ENCODE peak calls at places on chromosomes 5 and 9, in ten cellular contexts. N is fibroblast of lung, A is left lung, V is MG63, F is GM13976, U is NCI-H1092 treated with DMSO at 0.1 percent for 48 hours, M is nephron progenitor cell, T is fibroblast of mammary gland, B is LHCN-M2, E is nucleus accumbens. I is an unnamed sample.

GRCh38 chr5:40464461-40464860 is 215.3 kb upstream of the PTGER4 start:
- DNase-seq in V (no peak), N (peak), B (peak), T (peak), F (no peak), U (no peak), A (no peak), E (no peak), M (no peak), I (no peak)

GRCh38 chr5:103243665-103244064 is 14.9 kb upstream of the MACIR start:
- DNase-seq in A (no peak), T (no peak), B (peak), V (no peak), M (no peak), N (peak), E (no peak), U (no peak), F (no peak), I (no peak)

GRCh38 chr9:96554801-96555566 is 64.7 kb downstream of the CDC14B start:
- DNase-seq in U (no peak), B (peak), F (no peak), A (no peak), V (peak), N (peak), T (peak), M (no peak), E (no peak), I (no peak)

GRCh38 chr5:32443145-32443540 is 1.4 kb downstream of the ZFR start:
- DNase-seq in V (no peak), U (no peak), N (peak), T (peak), E (no peak), F (peak), A (no peak), B (no peak), M (no peak), I (no peak)

GRCh38 chr9:27925815-27926214 is 352.5 kb upstream of the C9orf72 start:
- DNase-seq in E (no peak), M (no peak), T (no peak), B (no peak), F (no peak), N (no peak), V (no peak), A (no peak), U (peak), I (no peak)

GRCh38 chr5:120159155-120159554 is 304.9 kb upstream of the PRR16 start:
- DNase-seq in N (no peak), U (no peak), V (no peak), F (no peak), B (no peak), M (no peak), T (no peak), A (no peak), E (no peak), I (no peak)

GRCh38 chr9:97860451-97861147 is 7.6 kb downstream of the FOXE1 start:
- DNase-seq in M (no peak), F (no peak), V (no peak), T (no peak), U (no peak), B (no peak), A (no peak), N (no peak), E (no peak), I (no peak)

GRCh38 chr5:125719681-125720676 is 703.2 kb upstream of the GRAMD2B start:
- DNase-seq in T (no peak), B (no peak), N (peak), A (no peak), E (no peak), V (no peak), F (no peak), M (no peak), U (peak), I (no peak)

GRCh38 chr9:90054810-90055209 is 450.0 kb downstream of the GADD45G start:
- DNase-seq in N (no peak), V (no peak), A (no peak), B (no peak), T (no peak), E (no peak), F (no peak), M (no peak), U (peak), I (no peak)

GRCh38 chr5:155239803-155240202 is 226.2 kb downstream of the KIF4B start:
- DNase-seq in T (no peak), M (no peak), N (no peak), V (no peak), E (no peak), B (no peak), U (no peak), F (no peak), A (no peak), I (no peak)

GRCh38 chr5:142422426-142422825 is 97.6 kb upstream of the SPRY4 start:
- DNase-seq in U (no peak), F (no peak), E (no peak), T (peak), N (peak), A (no peak), M (no peak), B (peak), V (peak), I (no peak)

GRCh38 chr5:167285591-167285990 is 1005.9 kb upstream of the WWC1 start:
- DNase-seq in B (no peak), U (no peak), F (no peak), E (no peak), N (no peak), M (no peak), A (no peak), T (no peak), V (no peak), I (no peak)

GRCh38 chr9:86298873-86299272 is 16.5 kb upstream of the ISCA1 start:
- DNase-seq in A (no peak), N (no peak), T (peak), F (no peak), V (no peak), M (no peak), E (no peak), B (no peak), U (no peak), I (peak)

GRCh38 chr9:124251605-124252366 is 6.0 kb upstream of the NEK6 start:
- DNase-seq in M (no peak), A (no peak), B (peak), N (peak), T (peak), F (no peak), V (no peak), U (no peak), E (no peak), I (no peak)

GRCh38 chr5:137622850-137623249 is 113.0 kb downstream of the KLHL3 start:
- DNase-seq in M (no peak), F (no peak), A (peak), T (no peak), B (peak), U (no peak), E (peak), N (peak), V (peak), I (no peak)

GRCh38 chr9:107750741-107751521 is 261.4 kb upstream of the KLF4 start:
- DNase-seq in N (peak), M (no peak), B (peak), U (no peak), A (peak), T (peak), E (peak), V (peak), F (no peak), I (no peak)

GRCh38 chr9:2872941-2873323 is 29.0 kb upstream of the PUM3 start:
- DNase-seq in N (no peak), U (no peak), F (no peak), B (no peak), M (no peak), A (no peak), V (no peak), T (no peak), E (no peak), I (no peak)

GRCh38 chr9:83313771-83314170 is 224.4 kb downstream of the FRMD3 start:
- DNase-seq in E (no peak), M (no peak), V (no peak), T (no peak), B (no peak), N (no peak), A (no peak), F (no peak), U (peak), I (no peak)

GRCh38 chr9:127282611-127283010 is 18.0 kb downstream of the GARNL3 start:
- DNase-seq in F (no peak), N (no peak), U (no peak), M (no peak), A (no peak), V (no peak), E (no peak), B (no peak), T (no peak), I (no peak)

GRCh38 chr5:139654875-139655491 is 6.8 kb downstream of the CXXC5 start:
- DNase-seq in M (no peak), N (no peak), A (peak), E (no peak), U (no peak), B (no peak), F (no peak), T (no peak), V (no peak), I (no peak)

GRCh38 chr9:2859776-2860379 is 16.0 kb upstream of the PUM3 start:
- DNase-seq in V (peak), B (peak), M (peak), E (no peak), N (peak), U (peak), F (peak), T (peak), A (no peak), I (peak)

GRCh38 chr5:43000198-43000840 is 39.8 kb downstream of the ANXA2R start:
- DNase-seq in T (peak), U (no peak), A (no peak), E (no peak), V (no peak), B (no peak), M (peak), F (no peak), N (peak), I (no peak)

GRCh38 chr9:131984564-131984963 is 95.1 kb downstream of the MED27 start:
- DNase-seq in E (no peak), N (no peak), A (no peak), V (no peak), F (no peak), M (no peak), T (no peak), B (no peak), U (no peak), I (no peak)

GRCh38 chr5:153659337-153659736 is 168.9 kb downstream of the GRIA1 start:
- DNase-seq in F (no peak), B (peak), A (no peak), E (no peak), T (peak), N (peak), U (no peak), V (peak), M (no peak), I (no peak)

GRCh38 chr5:151660616-151661015 is 26.1 kb downstream of the SPARC start:
- DNase-seq in U (no peak), M (no peak), F (no peak), N (peak), T (peak), A (no peak), E (no peak), B (peak), V (peak), I (no peak)

GRCh38 chr9:110828148-110828730 is 159.6 kb downstream of the MUSK start:
- DNase-seq in A (no peak), N (peak), U (no peak), F (no peak), E (no peak), T (peak), V (peak), M (no peak), B (peak), I (no peak)

GRCh38 chr9:27339661-27340295 is 42.8 kb upstream of the EQTN start:
- DNase-seq in T (no peak), M (no peak), V (no peak), E (no peak), U (no peak), A (no peak), N (no peak), F (no peak), B (no peak), I (no peak)

GRCh38 chr5:112165399-112165798 is 253.7 kb downstream of the EPB41L4A start:
- DNase-seq in E (no peak), U (no peak), N (no peak), M (no peak), F (no peak), A (no peak), V (no peak), T (no peak), B (no peak), I (no peak)

GRCh38 chr9:76877961-76878360 is 28.0 kb downstream of the PRUNE2 start:
- DNase-seq in V (no peak), U (no peak), T (peak), A (no peak), B (no peak), N (peak), E (no peak), F (no peak), M (no peak), I (no peak)

GRCh38 chr5:170743876-170744212 is 39.7 kb upstream of the GABRP start:
- DNase-seq in U (no peak), F (no peak), M (no peak), V (no peak), E (no peak), T (no peak), A (no peak), N (no peak), B (no peak), I (no peak)

GRCh38 chr5:89273289-89273688 is 390.3 kb upstream of the MEF2C start:
- DNase-seq in A (no peak), U (no peak), B (no peak), N (no peak), E (no peak), M (no peak), T (no peak), F (no peak), V (no peak), I (no peak)

GRCh38 chr5:131475416-131476045 is 159.5 kb downstream of the RAPGEF6 start:
- DNase-seq in U (no peak), T (no peak), M (no peak), N (no peak), A (no peak), V (no peak), E (no peak), F (no peak), B (peak), I (no peak)

GRCh38 chr9:34157898-34158297 is 20.9 kb upstream of the UBAP1 start:
- DNase-seq in A (no peak), N (no peak), T (no peak), F (no peak), E (no peak), U (no peak), M (no peak), B (no peak), V (no peak), I (no peak)

GRCh38 chr5:102152906-102153787 is 142.9 kb downstream of the SLCO4C1 start:
- DNase-seq in A (no peak), M (peak), B (no peak), F (peak), T (peak), V (no peak), E (no peak), N (no peak), U (peak), I (peak)

GRCh38 chr5:173802670-173803165 is 85.4 kb upstream of the CPEB4 start:
- DNase-seq in T (peak), U (no peak), N (no peak), F (no peak), V (peak), A (peak), E (no peak), M (no peak), B (peak), I (no peak)

GRCh38 chr5:60343102-60343501 is 356.9 kb downstream of the DEPDC1B start:
- DNase-seq in U (no peak), E (no peak), F (no peak), T (no peak), B (no peak), N (no peak), A (no peak), V (no peak), M (no peak), I (no peak)

GRCh38 chr5:14959443-14960119 is 88.0 kb upstream of the ANKH start:
- DNase-seq in M (no peak), U (no peak), A (no peak), N (no peak), V (no peak), E (no peak), F (no peak), B (peak), T (no peak), I (no peak)

GRCh38 chr5:181164076-181164952 is 16.9 kb downstream of the OR2V2 start:
- DNase-seq in V (peak), E (no peak), M (peak), T (peak), A (no peak), U (no peak), F (no peak), N (peak), B (no peak), I (no peak)

I was measured in MM.1S.